ENCODE peak calls at places on chromosome 19, in eight cellular contexts. H is endothelial cell; B is AG04450; O is M059J; C is IMR-90; U is stimulated activated CD4-positive, alpha-beta T cell treated with anti-CD3 and anti-CD28 coated beads, Interleukin-1b, Interleukin-23, amount 100 ng/mL, for 1 hour; D is progenitor cell of endocrine pancreas; P is GDM1. Q is an unnamed sample.

GRCh38 chr19:53927745-53928144 is 18.7 kb downstream of the CACNG7 start:
- DNase-seq in P (peak), H (peak), U (no peak), B (peak), O (peak), D (peak), C (peak), Q (peak)

GRCh38 chr19:47891923-47892666 is 6.0 kb upstream of the SULT2A1 start:
- DNase-seq in O (peak), U (no peak), C (no peak), B (no peak), D (no peak), P (no peak), H (peak), Q (no peak)

GRCh38 chr19:33245948-33246728 is 20.5 kb upstream of the SLC7A10 start:
- DNase-seq in H (no peak), U (no peak), P (no peak), C (no peak), O (no peak), B (no peak), D (no peak), Q (no peak)

GRCh38 chr19:42132030-42132628 is at the start of gene POU2F2:
- DNase-seq in P (peak), U (peak), C (no peak), H (no peak), B (no peak), D (no peak), O (no peak), Q (no peak)

GRCh38 chr19:45443462-45444317 is 20.0 kb upstream of the ERCC1 start:
- DNase-seq in P (no peak), D (peak), O (peak), H (peak), B (no peak), U (no peak), C (peak), Q (peak)

GRCh38 chr19:1113278-1113985 is 9.6 kb downstream of the GPX4 start:
- DNase-seq in P (peak), D (peak), H (peak), C (peak), B (peak), U (peak), O (peak), Q (peak)

GRCh38 chr19:49453757-49454248 is 778 bp downstream of the ALDH16A1 start:
- DNase-seq in O (no peak), P (no peak), D (no peak), U (no peak), C (no peak), B (no peak), H (no peak), Q (no peak)

GRCh38 chr19:48539503-48540096 is 12.4 kb upstream of the SULT2B1 start:
- DNase-seq in C (peak), H (no peak), O (peak), B (no peak), P (no peak), D (no peak), U (no peak), Q (peak)

GRCh38 chr19:324716-325115 is 19.9 kb downstream of the MIER2 start:
- DNase-seq in P (no peak), C (no peak), O (no peak), U (no peak), H (no peak), D (no peak), B (no peak), Q (no peak)